ENCODE peak calls at places on chromosomes 1 and 21, in four cellular contexts. One of them, this sample, is unnamed.

GRCh38 chr1:234752927-234753326 is 142.9 kb upstream of the IRF2BP2 start:
- DNase-seq in naive thymus-derived CD8-positive, alpha-beta T cell: no peak
- DNase-seq in HS-5: no peak
- DNase-seq in NCI-H510A: no peak
- DNase-seq in this sample: no peak

GRCh38 chr1:207849016-207849415 is 61.9 kb downstream of the CD34 start:
- DNase-seq in naive thymus-derived CD8-positive, alpha-beta T cell: no peak
- DNase-seq in HS-5: no peak
- DNase-seq in NCI-H510A: no peak
- DNase-seq in this sample: no peak

GRCh38 chr1:168252204-168252733 is 26.5 kb downstream of the SFT2D2 start:
- DNase-seq in naive thymus-derived CD8-positive, alpha-beta T cell: no peak
- DNase-seq in HS-5: no peak
- DNase-seq in NCI-H510A: no peak
- DNase-seq in this sample: no peak

GRCh38 chr1:24186993-24187790 is at the start of gene IFNLR1:
- DNase-seq in naive thymus-derived CD8-positive, alpha-beta T cell: peak
- DNase-seq in HS-5: no peak
- DNase-seq in NCI-H510A: peak
- DNase-seq in this sample: peak

GRCh38 chr1:53320646-53321045 is 7.2 kb downstream of the LRP8 start:
- DNase-seq in naive thymus-derived CD8-positive, alpha-beta T cell: no peak
- DNase-seq in HS-5: no peak
- DNase-seq in NCI-H510A: no peak
- DNase-seq in this sample: no peak

GRCh38 chr1:30522031-30523004 is 201.1 kb downstream of the MATN1 start:
- DNase-seq in naive thymus-derived CD8-positive, alpha-beta T cell: no peak
- DNase-seq in HS-5: no peak
- DNase-seq in NCI-H510A: no peak
- DNase-seq in this sample: no peak

GRCh38 chr1:222047370-222047769 is 305.5 kb upstream of the DUSP10 start:
- DNase-seq in naive thymus-derived CD8-positive, alpha-beta T cell: no peak
- DNase-seq in HS-5: no peak
- DNase-seq in NCI-H510A: no peak
- DNase-seq in this sample: no peak

GRCh38 chr1:25245809-25246599 is 1.2 kb downstream of the RSRP1 start:
- DNase-seq in naive thymus-derived CD8-positive, alpha-beta T cell: peak
- DNase-seq in HS-5: no peak
- DNase-seq in NCI-H510A: no peak
- DNase-seq in this sample: no peak

GRCh38 chr1:32772281-32773017 is 44.7 kb downstream of the YARS1 start:
- DNase-seq in naive thymus-derived CD8-positive, alpha-beta T cell: no peak
- DNase-seq in HS-5: no peak
- DNase-seq in NCI-H510A: no peak
- DNase-seq in this sample: no peak

GRCh38 chr21:41166947-41167346 is 1.0 kb upstream of the BACE2 start:
- DNase-seq in naive thymus-derived CD8-positive, alpha-beta T cell: no peak
- DNase-seq in HS-5: no peak
- DNase-seq in NCI-H510A: no peak
- DNase-seq in this sample: no peak

GRCh38 chr1:6971048-6971447 is 185.8 kb downstream of the CAMTA1 start:
- DNase-seq in naive thymus-derived CD8-positive, alpha-beta T cell: no peak
- DNase-seq in HS-5: no peak
- DNase-seq in NCI-H510A: no peak
- DNase-seq in this sample: no peak

GRCh38 chr1:225424562-225425210 is 3.2 kb downstream of the LBR start:
- DNase-seq in naive thymus-derived CD8-positive, alpha-beta T cell: no peak
- DNase-seq in HS-5: no peak
- DNase-seq in NCI-H510A: no peak
- DNase-seq in this sample: no peak

GRCh38 chr1:212958175-212958574 is 7.8 kb downstream of the VASH2 start:
- DNase-seq in naive thymus-derived CD8-positive, alpha-beta T cell: no peak
- DNase-seq in HS-5: no peak
- DNase-seq in NCI-H510A: no peak
- DNase-seq in this sample: no peak

This sample was measured in T-cell.